ENCODE peak calls at places on chromosome 2, in four cellular contexts. F is fibroblast of lung, C is hepatocyte, Q is GM23248. V is an unnamed sample.

GRCh38 chr2:127636248-127637235 is 9.4 kb upstream of the GPR17 start:
- DNase-seq in F (no peak), C (peak; percentile 58), Q (no peak), V (no peak)

GRCh38 chr2:70938580-70938938 is 2.9 kb downstream of the ATP6V1B1 start:
- DNase-seq in F (no peak), C (peak; percentile 1), Q (no peak), V (no peak)

GRCh38 chr2:70496819-70497218 is 56.8 kb downstream of the TGFA start:
- DNase-seq in F (no peak), C (no peak), Q (peak; percentile 41), V (no peak)

GRCh38 chr2:191264647-191265079 is 19.5 kb downstream of the MYO1B start:
- DNase-seq in F (peak; percentile 95), C (no peak), Q (peak; percentile 96), V (no peak)

GRCh38 chr2:44786045-44786817 is 155.3 kb upstream of the SIX3 start:
- DNase-seq in F (no peak), C (no peak), Q (no peak), V (no peak)

GRCh38 chr2:175418224-175418843 is 236.8 kb upstream of the ATP5MC3 start:
- DNase-seq in F (no peak), C (peak; percentile 6), Q (no peak), V (no peak)

GRCh38 chr2:151339168-151339567 is 18.2 kb upstream of the TNFAIP6 start:
- DNase-seq in F (no peak), C (no peak), Q (no peak), V (peak; percentile 73)

GRCh38 chr2:64789466-64790320 is 136.0 kb upstream of the SERTAD2 start:
- DNase-seq in F (no peak), C (no peak), Q (no peak), V (no peak)

GRCh38 chr2:26089337-26089736 is 55.5 kb downstream of the RAB10 start:
- DNase-seq in F (no peak), C (no peak), Q (no peak), V (no peak)

GRCh38 chr2:95023222-95023597 is 2.3 kb upstream of the MAL start:
- DNase-seq in F (no peak), C (no peak), Q (no peak), V (no peak)

GRCh38 chr2:192487636-192488035 is 292.9 kb upstream of the TMEFF2 start:
- DNase-seq in F (no peak), C (peak; percentile 8), Q (no peak), V (no peak)

GRCh38 chr2:183037660-183038340 is 457 bp downstream of the NCKAP1 start:
- DNase-seq in F (peak; percentile 28), C (peak; percentile 75), Q (peak; percentile 78), V (no peak)

GRCh38 chr2:170396799-170397459 is 219.0 kb downstream of the MYO3B start:
- DNase-seq in F (no peak), C (peak; percentile 19), Q (peak; percentile 37), V (no peak)

GRCh38 chr2:182921234-182921633 is 54.8 kb upstream of the FRZB start:
- DNase-seq in F (no peak), C (no peak), Q (no peak), V (no peak)

GRCh38 chr2:156892449-156893335 is 364.8 kb upstream of the GALNT5 start:
- DNase-seq in F (peak; percentile 44), C (peak; percentile 69), Q (peak; percentile 49), V (no peak)

GRCh38 chr2:39243469-39244123 is at the start of gene CDKL4:
- DNase-seq in F (peak; percentile 6), C (no peak), Q (no peak), V (no peak)

GRCh38 chr2:202196727-202197126 is 41.7 kb downstream of the SUMO1 start:
- DNase-seq in F (no peak), C (no peak), Q (no peak), V (no peak)

GRCh38 chr2:23629417-23630110 is 244.6 kb downstream of the KLHL29 start:
- DNase-seq in F (no peak), C (no peak), Q (no peak), V (no peak)

GRCh38 chr2:54904836-54905235 is 145.4 kb downstream of the RTN4 start:
- DNase-seq in F (no peak), C (peak; percentile 76), Q (no peak), V (no peak)

GRCh38 chr2:227720680-227721079 is 2.9 kb upstream of the SLC19A3 start:
- DNase-seq in F (no peak), C (no peak), Q (no peak), V (no peak)

GRCh38 chr2:62446491-62446890 is 59.5 kb downstream of the TMEM17 start:
- DNase-seq in F (no peak), C (no peak), Q (no peak), V (no peak)

GRCh38 chr2:15471606-15472005 is 89.5 kb downstream of the NBAS start:
- DNase-seq in F (no peak), C (no peak), Q (no peak), V (no peak)

GRCh38 chr2:112627060-112628040 is 18.4 kb upstream of the SLC20A1 start:
- DNase-seq in F (peak; percentile 98), C (peak; percentile 77), Q (peak; percentile 98), V (peak; percentile 26)

GRCh38 chr2:134193774-134194173 is 60.1 kb upstream of the MGAT5 start:
- DNase-seq in F (no peak), C (no peak), Q (no peak), V (no peak)

GRCh38 chr2:47897191-47897955 is 8.9 kb downstream of the FBXO11 start:
- DNase-seq in F (no peak), C (no peak), Q (no peak), V (no peak)

GRCh38 chr2:161237397-161238263 is 70.6 kb upstream of the PSMD14 start:
- DNase-seq in F (peak; percentile 49), C (peak; percentile 54), Q (peak; percentile 72), V (peak; percentile 81)

GRCh38 chr2:224983719-224984388 is 58.4 kb downstream of the DOCK10 start:
- DNase-seq in F (peak; percentile 52), C (peak; percentile 7), Q (peak; percentile 72), V (no peak)

GRCh38 chr2:24492283-24493272 is 1.5 kb downstream of the NCOA1 start:
- DNase-seq in F (peak; percentile 35), C (peak; percentile 33), Q (peak; percentile 45), V (peak; percentile 71)

GRCh38 chr2:174952607-174953006 is 52.6 kb downstream of the CHN1 start:
- DNase-seq in F (peak; percentile 61), C (no peak), Q (no peak), V (no peak)

DNA sequence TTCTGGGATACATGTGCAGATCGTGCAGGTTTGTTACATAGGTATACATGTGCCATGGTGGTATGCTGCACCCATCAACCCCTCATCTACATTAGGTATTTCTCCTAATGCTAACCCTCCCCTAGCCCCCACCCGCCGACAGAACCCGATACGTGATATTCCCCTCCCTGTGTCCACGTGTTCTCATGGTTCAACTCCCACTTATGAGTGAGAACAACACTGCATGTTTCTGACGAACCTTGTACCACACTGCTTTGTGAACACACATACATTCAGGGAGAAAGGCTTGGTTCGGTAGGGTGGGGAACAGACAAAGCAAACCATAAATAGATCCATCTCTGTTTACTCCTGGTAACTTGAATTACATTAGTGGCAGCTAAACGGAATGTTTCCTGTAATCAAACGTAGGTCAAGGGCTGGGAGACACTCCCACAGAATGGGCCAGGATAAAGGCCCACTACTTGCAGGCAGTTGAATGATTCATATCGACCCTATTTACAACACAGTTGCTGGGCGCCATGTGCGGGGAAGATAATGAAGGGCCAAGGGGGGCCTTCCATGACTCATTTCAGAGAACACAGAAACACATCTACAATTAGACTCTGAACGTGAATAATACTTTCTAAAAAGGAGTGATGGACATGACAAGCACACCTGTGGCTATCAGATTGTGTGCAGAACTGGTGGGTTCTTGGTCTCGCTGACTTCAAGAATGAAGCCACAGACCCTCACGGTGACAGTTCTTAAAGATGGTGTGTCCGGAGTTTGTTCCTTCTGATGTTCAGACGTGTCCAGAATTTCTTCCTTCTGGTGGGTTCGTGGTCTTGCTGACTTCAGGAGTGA is 56.8 kb upstream of the KIDINS220 start:
- DNase-seq in F (peak; percentile 56), C (peak; percentile 44), Q (no peak), V (no peak)
- H3K27ac ChIP-seq in F (no peak overlapping the region), C (peak overlapping the region; percentile 25), Q (no peak overlapping the region), V (no peak overlapping the region)

GRCh38 chr2:1650474-1650872 is 93.8 kb downstream of the PXDN start:
- DNase-seq in F (no peak), C (no peak), Q (no peak), V (no peak)
- H3K4me1 ChIP-seq in F (peaks cover 28% of the 10 kb centered on the region), C (no peaks in the 10 kb centered on the region), Q (peaks cover 39% of the 10 kb centered on the region), V (no peaks in the 10 kb centered on the region)

DNA sequence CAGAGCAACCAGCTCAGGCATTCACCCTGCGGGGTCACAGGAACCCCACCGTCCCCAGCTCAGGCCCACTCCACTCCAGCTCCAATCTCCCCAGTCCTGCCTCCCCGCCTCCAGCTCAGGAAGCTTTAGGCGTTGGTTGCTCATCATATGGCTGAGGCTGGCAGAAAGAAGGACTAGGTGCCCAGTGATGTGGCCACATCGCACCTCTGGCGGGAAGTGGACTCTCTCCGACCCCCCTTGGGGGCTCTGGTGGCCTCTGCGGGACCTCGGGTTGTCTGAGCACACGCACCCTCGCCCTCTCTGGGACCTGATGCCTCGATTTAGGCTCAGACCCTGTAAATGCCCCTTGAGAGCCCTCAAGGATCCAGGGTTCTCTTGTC is 187.7 kb downstream of the ZFP36L2 start:
- DNase-seq in F (no peak), C (no peak), Q (no peak), V (no peak)
- H3K27ac ChIP-seq in F (no peak overlapping the region), C (peak overlapping the region; percentile 97), Q (peak overlapping the region; percentile 27), V (no peak overlapping the region)

GRCh38 chr2:111623380-111623779 is 260.6 kb downstream of the ANAPC1 start:
- DNase-seq in F (no peak), C (no peak), Q (peak; percentile 17), V (no peak)

GRCh38 chr2:111622859-111623258 is 261.1 kb downstream of the ANAPC1 start:
- DNase-seq in F (peak; percentile 19), C (no peak), Q (peak; percentile 58), V (no peak)

GRCh38 chr2:111626037-111626861 is 257.7 kb downstream of the ANAPC1 start:
- DNase-seq in F (peak; percentile 22), C (no peak), Q (no peak), V (no peak)

GRCh38 chr2:111626862-111627163 is 257.2 kb downstream of the ANAPC1 start:
- DNase-seq in F (no peak), C (no peak), Q (no peak), V (no peak)

DNA sequence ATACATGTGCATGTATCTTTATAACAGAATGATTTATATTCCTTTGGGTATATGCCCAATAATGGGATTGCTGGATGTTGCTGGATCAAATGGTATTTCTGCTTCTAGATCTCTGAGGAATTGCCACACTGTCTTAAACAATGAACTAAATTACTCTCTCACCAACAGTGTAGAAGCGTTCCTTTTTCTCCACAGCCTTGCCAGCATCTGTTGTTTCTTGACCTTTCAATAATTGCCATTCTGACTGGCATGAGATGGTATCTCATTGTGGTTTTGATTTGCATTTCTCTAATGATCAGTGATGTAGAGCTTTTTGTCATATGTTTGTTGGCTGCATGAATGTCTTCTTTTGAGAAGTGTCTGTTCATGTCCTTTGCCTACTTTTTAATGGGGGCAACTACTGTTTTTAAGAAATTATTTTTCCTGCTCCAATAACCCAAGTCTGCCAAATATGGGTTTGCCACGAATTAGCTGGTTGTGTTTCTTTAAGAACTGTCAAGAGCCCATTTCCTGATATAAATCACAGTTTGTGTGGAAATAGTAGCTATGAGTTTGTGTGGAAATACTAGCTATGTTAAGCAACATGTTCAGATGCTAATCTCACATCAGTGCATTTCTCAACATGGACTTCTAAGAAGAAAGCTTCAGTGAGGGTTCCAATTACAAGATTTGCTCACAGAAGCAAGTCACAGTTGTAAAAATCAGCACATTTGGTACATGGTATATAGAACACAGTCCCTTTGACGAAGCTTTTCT is 259.4 kb downstream of the ANAPC1 start:
- DNase-seq in F (peak; percentile 69), C (peak; percentile 53), Q (peak; percentile 85), V (no peak)
- H3K4me1 ChIP-seq in F (no peaks in the 10 kb centered on the region), C (no peaks in the 10 kb centered on the region), Q (peaks cover 21% of the 10 kb centered on the region), V (no peaks in the 10 kb centered on the region)